ENCODE peak calls at places on chromosome 21, in six cellular contexts. S is A549, Y is SK-N-SH, M is HepG2, X is GM12878, R is K562. C is an unnamed sample.

GRCh38 chr21:36694593-36695282 is 4.2 kb upstream of the SIM2 start:
- DNase-seq in Y (peak), R (no peak), X (no peak), S (no peak), M (no peak), C (peak)

GRCh38 chr21:46001821-46002681 is 20.5 kb downstream of the COL6A1 start:
- DNase-seq in X (no peak), Y (peak), R (no peak), M (no peak), S (no peak), C (peak)

GRCh38 chr21:35016071-35016470 is 33.0 kb downstream of the RUNX1 start:
- DNase-seq in Y (no peak), R (no peak), X (no peak), M (no peak), S (no peak), C (no peak)

GRCh38 chr21:36350282-36350910 is 30.4 kb downstream of the MORC3 start:
- DNase-seq in S (no peak), X (no peak), R (no peak), Y (no peak), M (no peak), C (no peak)

GRCh38 chr21:42285569-42286245 is 29.5 kb downstream of the TFF3 start:
- DNase-seq in X (peak), M (no peak), Y (no peak), S (no peak), R (no peak), C (no peak)

GRCh38 chr21:16241500-16241963 is 511.8 kb downstream of the USP25 start:
- DNase-seq in M (no peak), R (no peak), S (peak), Y (no peak), X (no peak), C (peak)

GRCh38 chr21:45490049-45490731 is 52.0 kb downstream of the SLC19A1 start:
- DNase-seq in X (no peak), M (no peak), Y (no peak), S (no peak), R (no peak), C (no peak)

GRCh38 chr21:43767980-43768867 is 7.9 kb downstream of the CSTB start:
- DNase-seq in M (no peak), S (peak), X (no peak), R (peak), Y (no peak), C (peak)

GRCh38 chr21:34528131-34528561 is 16.1 kb upstream of the KCNE1 start:
- DNase-seq in M (no peak), R (no peak), Y (no peak), S (no peak), X (no peak), C (no peak)

GRCh38 chr21:16741228-16741665 is 771.6 kb upstream of the CXADR start:
- DNase-seq in X (no peak), R (no peak), S (no peak), Y (peak), M (no peak), C (no peak)

GRCh38 chr21:44619886-44620285 is 7.0 kb upstream of the KRTAP10-9 start:
- DNase-seq in X (no peak), Y (no peak), R (no peak), S (no peak), M (no peak), C (no peak)

GRCh38 chr21:46000182-46000730 is 18.7 kb downstream of the COL6A1 start:
- DNase-seq in X (no peak), S (no peak), M (no peak), R (no peak), Y (no peak), C (no peak)

GRCh38 chr21:16279658-16280581 is 550.1 kb downstream of the USP25 start:
- DNase-seq in S (no peak), M (no peak), Y (no peak), R (no peak), X (no peak), C (peak)

GRCh38 chr21:18913914-18914313 is 510.3 kb upstream of the TMPRSS15 start:
- DNase-seq in Y (no peak), S (no peak), M (no peak), X (no peak), R (no peak), C (no peak)

GRCh38 chr21:41706678-41707077 is 60.2 kb downstream of the RIPK4 start:
- DNase-seq in Y (no peak), R (peak), X (no peak), M (peak), S (no peak), C (no peak)

GRCh38 chr21:43790053-43790524 is 712 bp downstream of the RRP1 start:
- DNase-seq in R (no peak), M (no peak), Y (no peak), S (no peak), X (no peak), C (no peak)

GRCh38 chr21:41802684-41803083 is 35.8 kb upstream of the RIPK4 start:
- DNase-seq in R (no peak), Y (no peak), X (no peak), S (no peak), M (no peak), C (no peak)

GRCh38 chr21:44415073-44416025 is 40.0 kb upstream of the LRRC3 start:
- DNase-seq in Y (no peak), M (no peak), X (no peak), S (no peak), R (no peak), C (no peak)

GRCh38 chr21:44914176-44914874 is 6.4 kb downstream of the ITGB2 start:
- DNase-seq in Y (no peak), R (no peak), S (no peak), X (no peak), M (peak), C (no peak)

GRCh38 chr21:22900511-22900910 is 1902.3 kb downstream of the NCAM2 start:
- DNase-seq in X (no peak), R (no peak), S (no peak), M (no peak), Y (peak), C (no peak)

GRCh38 chr21:45424854-45425795 is 20.2 kb downstream of the COL18A1 start:
- DNase-seq in R (no peak), X (no peak), M (no peak), S (no peak), Y (no peak), C (no peak)

GRCh38 chr21:16865612-16866011 is 647.2 kb upstream of the CXADR start:
- DNase-seq in X (no peak), Y (no peak), S (no peak), R (no peak), M (no peak), C (no peak)

GRCh38 chr21:26194811-26195251 is 24.3 kb upstream of the APP start:
- DNase-seq in S (no peak), X (no peak), M (no peak), R (no peak), Y (no peak), C (no peak)

GRCh38 chr21:37546949-37547614 is 180.5 kb downstream of the DYRK1A start:
- DNase-seq in Y (no peak), X (no peak), M (no peak), S (no peak), R (peak), C (no peak)

GRCh38 chr21:28473530-28474225 is 519.0 kb downstream of the LTN1 start:
- DNase-seq in Y (no peak), X (no peak), S (no peak), R (no peak), M (no peak), C (no peak)

GRCh38 chr21:45277101-45278045 is 10.3 kb downstream of the POFUT2 start:
- DNase-seq in M (no peak), X (no peak), S (no peak), R (no peak), Y (no peak), C (no peak)

GRCh38 chr21:45136500-45136899 is 62.1 kb downstream of the ADARB1 start:
- DNase-seq in R (no peak), M (no peak), S (no peak), Y (no peak), X (no peak), C (no peak)

GRCh38 chr21:17548262-17548661 is 35.4 kb downstream of the CXADR start:
- DNase-seq in S (no peak), R (no peak), Y (no peak), M (no peak), X (no peak), C (no peak)

GRCh38 chr21:41970751-41971653 is 17.2 kb upstream of the C2CD2 start:
- DNase-seq in Y (no peak), S (no peak), X (no peak), R (no peak), M (no peak), C (no peak)

GRCh38 chr21:25501996-25502665 is 105.2 kb downstream of the MRPL39 start:
- DNase-seq in M (no peak), X (peak), R (no peak), Y (no peak), S (no peak), C (no peak)

GRCh38 chr21:46564391-46564790 is 40.5 kb downstream of the S100B start:
- DNase-seq in R (no peak), X (no peak), Y (no peak), S (no peak), M (no peak), C (no peak)

GRCh38 chr21:36323032-36323431 is 3.0 kb downstream of the MORC3 start:
- DNase-seq in Y (no peak), R (peak), S (no peak), M (no peak), X (no peak), C (no peak)

GRCh38 chr21:43873673-43874072 is 8.7 kb downstream of the AGPAT3 start:
- DNase-seq in S (no peak), Y (no peak), R (no peak), M (no peak), X (no peak), C (no peak)

GRCh38 chr21:19557488-19557887 is 1153.9 kb upstream of the TMPRSS15 start:
- DNase-seq in S (no peak), M (no peak), Y (no peak), R (no peak), X (no peak), C (no peak)

GRCh38 chr21:26116456-26117011 is 54.0 kb downstream of the APP start:
- DNase-seq in Y (peak), R (no peak), M (peak), S (no peak), X (no peak), C (no peak)

GRCh38 chr21:28541371-28542112 is 451.1 kb downstream of the LTN1 start:
- DNase-seq in R (no peak), Y (no peak), M (no peak), X (no peak), S (no peak), C (no peak)

GRCh38 chr21:35648512-35648911 is 411.8 kb downstream of the SETD4 start:
- DNase-seq in R (no peak), Y (no peak), X (no peak), M (no peak), S (no peak), C (no peak)

GRCh38 chr21:31098576-31099005 is 60.3 kb upstream of the KRTAP19-8 start:
- DNase-seq in M (peak), R (peak), S (no peak), Y (peak), X (no peak), C (peak)

DNA sequence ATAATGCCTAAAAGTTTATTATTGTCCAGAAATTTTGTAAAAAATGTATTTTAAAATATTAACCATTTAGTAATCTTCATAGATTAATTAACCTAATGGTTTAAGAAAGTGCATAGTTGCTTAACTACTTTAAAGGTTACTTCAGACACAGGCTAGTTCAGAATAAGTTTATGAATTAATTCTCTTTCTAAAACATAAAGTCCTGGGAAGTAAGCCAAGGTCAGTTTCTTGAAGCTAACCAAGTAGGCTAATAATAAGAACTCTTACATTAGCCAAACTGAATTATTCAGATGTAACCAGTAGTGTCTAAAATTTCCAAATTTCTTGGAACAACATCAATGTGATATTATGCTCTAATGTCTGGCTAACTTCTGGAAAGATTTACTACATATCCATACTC is 790.4 kb downstream of the NCAM2 start:
- DNase-seq in M (no peak), X (no peak), Y (no peak), R (no peak), S (no peak), C (no peak)
- TF ChIP-seq CHD2 in M (no peak), X (no peak), Y (no peak), R (no peak), S (no peak), C (no peak)

GRCh38 chr21:29638138-29638537 is 301.7 kb downstream of the GRIK1 start:
- DNase-seq in M (no peak), R (no peak), S (no peak), Y (no peak), X (no peak), C (no peak)
- TF ChIP-seq CHD2 in M (no peak), R (no peak), S (no peak), Y (no peak), X (no peak), C (no peak)

GRCh38 chr21:39110431-39110830 is 72.8 kb downstream of the PSMG1 start:
- DNase-seq in X (no peak), S (no peak), R (no peak), M (no peak), Y (no peak), C (no peak)
- TF ChIP-seq CHD2 in X (no peak), S (no peak), R (no peak), M (no peak), Y (no peak), C (no peak)

GRCh38 chr21:33369586-33369985 is 33.6 kb upstream of the IFNGR2 start:
- DNase-seq in M (no peak), X (no peak), R (no peak), S (no peak), Y (no peak), C (no peak)
- TF ChIP-seq CHD2 in M (no peak), X (no peak), R (no peak), S (no peak), Y (no peak), C (no peak)